ENCODE peak calls at places on chromosomes 16 and 17, in six cellular contexts. T is stomach, V is PC-3, S is GM10248, J is endothelial cell, Q is fibroblast of the aortic adventitia. A is an unnamed sample.

GRCh38 chr16:47853635-47854034 is 302.2 kb downstream of the ABCC12 start:
- DNase-seq in T (no peak), V (no peak), S (no peak), J (no peak), Q (no peak), A (no peak)

GRCh38 chr17:75069783-75070182 is 18.0 kb upstream of the SLC16A5 start:
- DNase-seq in T (peak), V (peak), S (no peak), J (no peak), Q (peak), A (no peak)

GRCh38 chr17:83187782-83188311 is 108.4 kb downstream of the METRNL start:
- DNase-seq in T (no peak), V (no peak), S (no peak), J (no peak), Q (no peak), A (no peak)

GRCh38 chr16:30482366-30482765 is 9.8 kb downstream of the ITGAL start:
- DNase-seq in T (no peak), V (no peak), S (no peak), J (no peak), Q (peak), A (no peak)

GRCh38 chr17:32445075-32445427 is 741 bp downstream of the PSMD11 start:
- DNase-seq in T (peak), V (peak), S (no peak), J (no peak), Q (peak), A (no peak)

GRCh38 chr17:34389343-34389742 is 26.3 kb upstream of the CCL1 start:
- DNase-seq in T (no peak), V (no peak), S (no peak), J (no peak), Q (no peak), A (no peak)

GRCh38 chr16:83835972-83836566 is 28.3 kb downstream of the HSBP1 start:
- DNase-seq in T (no peak), V (peak), S (no peak), J (no peak), Q (peak), A (no peak)

GRCh38 chr17:16936536-16937310 is 35.2 kb downstream of the TNFRSF13B start:
- DNase-seq in T (peak), V (no peak), S (no peak), J (no peak), Q (no peak), A (peak)

GRCh38 chr17:43844241-43844640 is 2.7 kb upstream of the CD300LG start:
- DNase-seq in T (no peak), V (no peak), S (no peak), J (no peak), Q (no peak), A (no peak)

GRCh38 chr16:80299416-80299815 is 241.4 kb upstream of the DYNLRB2 start:
- DNase-seq in T (peak), V (no peak), S (no peak), J (no peak), Q (peak), A (no peak)

GRCh38 chr16:2769675-2770056 is 7.4 kb downstream of the ELOB start:
- DNase-seq in T (peak), V (no peak), S (no peak), J (no peak), Q (peak), A (no peak)

GRCh38 chr17:64281962-64282752 is 19.1 kb upstream of the TEX2 start:
- DNase-seq in T (peak), V (peak), S (peak), J (peak), Q (peak), A (no peak)

GRCh38 chr16:56281256-56281805 is 90.0 kb downstream of the GNAO1 start:
- DNase-seq in T (no peak), V (peak), S (no peak), J (peak), Q (no peak), A (no peak)

GRCh38 chr17:37774508-37774907 is 29.6 kb upstream of the HNF1B start:
- DNase-seq in T (no peak), V (no peak), S (peak), J (no peak), Q (no peak), A (no peak)

GRCh38 chr17:6639651-6640535 is 618 bp downstream of the KIAA0753 start:
- DNase-seq in T (no peak), V (peak), S (peak), J (peak), Q (peak), A (no peak)

GRCh38 chr16:55678061-55678935 is 22.5 kb downstream of the SLC6A2 start:
- DNase-seq in T (no peak), V (no peak), S (no peak), J (no peak), Q (no peak), A (no peak)

GRCh38 chr16:9567674-9568073 is 476.2 kb downstream of the HAPSTR1 start:
- DNase-seq in T (no peak), V (no peak), S (no peak), J (no peak), Q (no peak), A (no peak)

GRCh38 chr17:16325964-16326363 is 27.3 kb downstream of the CENPV start:
- DNase-seq in T (no peak), V (no peak), S (no peak), J (no peak), Q (no peak), A (no peak)

GRCh38 chr17:935485-935884 is 44.1 kb downstream of the NXN start:
- DNase-seq in T (no peak), V (peak), S (no peak), J (no peak), Q (no peak), A (no peak)

GRCh38 chr16:11706180-11706742 is 36.4 kb downstream of the TXNDC11 start:
- DNase-seq in T (peak), V (no peak), S (no peak), J (no peak), Q (peak), A (no peak)

GRCh38 chr17:75845933-75846700 is 1.9 kb upstream of the UNC13D start:
- DNase-seq in T (no peak), V (peak), S (no peak), J (no peak), Q (no peak), A (no peak)

GRCh38 chr16:78444-79145 is 570 bp downstream of the MPG start:
- DNase-seq in T (no peak), V (peak), S (peak), J (peak), Q (peak), A (no peak)

GRCh38 chr17:57092171-57092570 is 7.1 kb downstream of the AKAP1 start:
- DNase-seq in T (no peak), V (no peak), S (peak), J (no peak), Q (peak), A (no peak)

GRCh38 chr17:73749906-73750305 is 105.7 kb upstream of the SDK2 start:
- DNase-seq in T (no peak), V (no peak), S (no peak), J (no peak), Q (no peak), A (no peak)

GRCh38 chr17:51135956-51136355 is 15.3 kb upstream of the SPAG9 start:
- DNase-seq in T (no peak), V (no peak), S (no peak), J (no peak), Q (no peak), A (no peak)

GRCh38 chr16:79659352-79659751 is 58.8 kb upstream of the MAF start:
- DNase-seq in T (no peak), V (no peak), S (no peak), J (no peak), Q (no peak), A (no peak)

GRCh38 chr17:55622547-55622946 is 100.1 kb downstream of the TMEM100 start:
- DNase-seq in T (no peak), V (no peak), S (no peak), J (no peak), Q (no peak), A (no peak)

GRCh38 chr17:67223924-67224323 is 21.1 kb downstream of the HELZ start:
- DNase-seq in T (no peak), V (no peak), S (no peak), J (no peak), Q (no peak), A (no peak)

GRCh38 chr16:50298591-50299507 is 32.5 kb downstream of the ADCY7 start:
- DNase-seq in T (no peak), V (no peak), S (no peak), J (no peak), Q (no peak), A (no peak)

GRCh38 chr16:29926675-29927522 is 873 bp upstream of the KCTD13 start:
- DNase-seq in T (no peak), V (peak), S (no peak), J (no peak), Q (no peak), A (no peak)

GRCh38 chr16:71846443-71846842 is 667 bp downstream of the ATXN1L start:
- DNase-seq in T (no peak), V (no peak), S (no peak), J (no peak), Q (peak), A (no peak)

GRCh38 chr17:41284043-41284442 is 8.5 kb downstream of the KRTAP9-7 start:
- DNase-seq in T (no peak), V (no peak), S (no peak), J (no peak), Q (no peak), A (no peak)

GRCh38 chr17:69142473-69142802 is 743 bp upstream of the ABCA6 start:
- DNase-seq in T (no peak), V (no peak), S (no peak), J (no peak), Q (peak), A (no peak)

GRCh38 chr17:50037321-50038107 is 18.4 kb upstream of the ITGA3 start:
- DNase-seq in T (peak), V (peak), S (no peak), J (no peak), Q (peak), A (no peak)

GRCh38 chr16:13238182-13238581 is 336.8 kb downstream of the SHISA9 start:
- DNase-seq in T (no peak), V (no peak), S (no peak), J (no peak), Q (no peak), A (no peak)

DNA sequence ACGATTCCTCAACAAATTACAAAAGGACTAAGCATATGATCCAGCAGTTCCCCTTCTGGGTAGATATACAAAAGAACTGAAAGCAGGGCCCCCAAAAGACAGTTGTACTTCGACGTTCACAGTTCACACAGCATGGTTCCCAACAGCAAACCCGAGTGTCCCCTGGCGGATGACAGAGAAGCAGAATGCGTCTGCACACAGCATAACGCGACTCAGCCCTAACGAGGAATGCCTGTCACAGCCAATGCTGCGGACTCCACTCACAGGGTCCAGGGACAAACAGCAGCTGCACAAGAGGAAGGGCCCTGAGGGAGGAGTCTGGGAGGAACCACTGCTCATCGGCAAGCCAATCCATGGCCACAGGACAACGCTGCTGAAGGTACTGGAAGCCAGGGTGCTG is 132.9 kb downstream of the ANKRD11 start:
- DNase-seq in T (no peak), V (no peak), S (no peak), J (no peak), Q (no peak), A (no peak)
- TF ChIP-seq CTCF in T (no peak), V (no peak), S (no peak), J (no peak), Q (no peak), A (no peak)

GRCh38 chr16:58516768-58517107 is 1.4 kb downstream of the SETD6 start:
- DNase-seq in T (no peak), V (no peak), S (no peak), J (no peak), Q (no peak), A (no peak)

GRCh38 chr16:58513874-58514273 is 1.4 kb upstream of the SETD6 start:
- DNase-seq in T (no peak), V (no peak), S (no peak), J (no peak), Q (peak), A (no peak)

GRCh38 chr16:58515125-58515870 is at the start of gene SETD6:
- DNase-seq in T (peak), V (peak), S (peak), J (peak), Q (peak), A (peak)

GRCh38 chr16:58518083-58518979 is 3.0 kb downstream of the SETD6 start:
- DNase-seq in T (no peak), V (no peak), S (no peak), J (no peak), Q (no peak), A (no peak)

GRCh38 chr16:58515871-58516767 is 802 bp downstream of the SETD6 start:
- DNase-seq in T (peak), V (peak), S (peak), J (no peak), Q (no peak), A (no peak)
- TF ChIP-seq CTCF in T (no peak), V (no peak), S (no peak), J (no peak), Q (no peak), A (peak)

DNA sequence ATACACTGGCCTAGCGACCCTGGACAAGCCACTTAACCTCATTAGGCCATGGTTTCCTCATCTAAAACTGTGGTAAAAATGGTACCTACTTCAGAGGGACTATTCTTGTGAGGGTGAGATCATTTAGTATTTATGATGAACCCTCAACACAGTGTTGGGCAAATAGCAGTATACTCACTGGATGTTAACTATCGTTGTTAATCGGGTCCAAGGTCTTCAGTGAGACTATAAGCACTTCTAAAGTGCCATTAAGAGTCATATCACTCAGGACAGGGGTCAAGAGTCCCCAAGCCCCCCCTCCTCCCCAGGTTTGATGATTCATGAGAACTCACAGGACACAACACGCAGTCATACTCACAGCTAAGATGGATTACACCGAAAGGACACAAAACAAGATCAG is 11.0 kb downstream of the TK2 start:
- DNase-seq in T (no peak), V (no peak), S (no peak), J (no peak), Q (no peak), A (no peak)
- TF ChIP-seq CTCF in T (no peak), V (no peak), S (no peak), J (no peak), Q (no peak), A (no peak)

DNA sequence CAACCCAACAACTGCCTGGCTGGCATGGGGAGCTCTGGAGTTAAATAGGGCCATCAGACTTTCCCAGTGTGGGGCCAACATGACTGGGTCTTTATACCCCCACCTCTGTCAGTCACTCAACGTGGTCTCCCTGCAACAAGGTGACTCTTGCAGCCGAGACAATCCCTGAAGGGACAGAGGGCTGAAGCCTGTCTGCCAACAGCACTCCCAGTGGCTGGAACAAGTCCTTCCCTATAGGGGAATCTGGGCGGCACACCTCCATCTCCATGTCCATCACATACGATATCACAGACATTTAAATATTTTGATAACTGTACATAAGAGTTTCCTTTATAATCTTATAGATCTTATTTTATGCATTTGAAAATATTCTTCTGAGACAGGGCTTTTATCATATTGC is 4.8 kb upstream of the MAPT start:
- DNase-seq in T (no peak), V (no peak), S (no peak), J (no peak), Q (no peak), A (no peak)
- TF ChIP-seq CTCF in T (no peak), V (peak), S (no peak), J (no peak), Q (no peak), A (peak)

DNA sequence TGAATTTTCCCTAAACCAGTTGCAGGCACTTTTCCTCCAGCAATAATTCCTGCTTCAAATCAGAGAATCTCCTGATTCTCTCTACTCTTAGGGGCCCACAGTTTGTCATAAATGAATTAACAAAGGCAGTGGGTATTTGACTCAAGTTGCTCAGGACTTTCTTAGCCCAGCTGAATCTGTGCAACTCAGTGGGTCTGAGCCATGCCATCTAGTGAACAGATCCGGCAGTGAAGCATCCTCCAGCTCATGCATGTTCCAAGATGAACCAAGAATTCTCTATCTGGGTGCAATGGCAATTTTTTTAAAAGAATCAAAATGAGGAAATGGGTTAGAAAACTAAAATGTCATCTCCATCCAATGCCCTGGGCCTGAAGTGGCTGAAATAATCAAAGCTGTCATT is 575.2 kb upstream of the CDH11 start:
- DNase-seq in T (no peak), V (no peak), S (no peak), J (no peak), Q (peak), A (no peak)
- TF ChIP-seq CTCF in T (no peak), V (peak), S (no peak), J (no peak), Q (peak), A (no peak)

GRCh38 chr16:87017388-87018012 is 299.7 kb downstream of the C16orf95 start:
- DNase-seq in T (no peak), V (peak), S (no peak), J (peak), Q (peak), A (no peak)
- TF ChIP-seq CTCF in T (no peak), V (peak), S (no peak), J (no peak), Q (peak), A (peak)